ENCODE peak calls at places on chromosome 13, in four cellular contexts. One of them, this sample, is unnamed.

GRCh38 chr13:101109005-101109404 is 307.3 kb downstream of the NALCN start:
- DNase-seq in CD8-positive, alpha-beta T cell: no peak
- DNase-seq in right atrium auricular region: no peak
- DNase-seq in brain microvascular endothelial cell: no peak
- DNase-seq in this sample: no peak

GRCh38 chr13:50419896-50420295 is 404.7 kb downstream of the KCNRG start:
- DNase-seq in brain microvascular endothelial cell: no peak
- DNase-seq in right atrium auricular region: peak
- DNase-seq in CD8-positive, alpha-beta T cell: no peak
- DNase-seq in this sample: no peak

GRCh38 chr13:44243198-44243852 is 130.3 kb upstream of the SERP2 start:
- DNase-seq in brain microvascular endothelial cell: peak
- DNase-seq in right atrium auricular region: peak
- DNase-seq in CD8-positive, alpha-beta T cell: no peak
- DNase-seq in this sample: peak

GRCh38 chr13:49533011-49533410 is 37.3 kb downstream of the PHF11 start:
- DNase-seq in CD8-positive, alpha-beta T cell: no peak
- DNase-seq in brain microvascular endothelial cell: no peak
- DNase-seq in right atrium auricular region: no peak
- DNase-seq in this sample: no peak

GRCh38 chr13:34926513-34926912 is 15.6 kb upstream of the NBEA start:
- DNase-seq in brain microvascular endothelial cell: peak
- DNase-seq in CD8-positive, alpha-beta T cell: no peak
- DNase-seq in right atrium auricular region: no peak
- DNase-seq in this sample: peak

GRCh38 chr13:61162636-61163035 is 253.0 kb downstream of the PCDH20 start:
- DNase-seq in CD8-positive, alpha-beta T cell: no peak
- DNase-seq in brain microvascular endothelial cell: no peak
- DNase-seq in right atrium auricular region: no peak
- DNase-seq in this sample: no peak

GRCh38 chr13:77985866-77986636 is 67.4 kb upstream of the EDNRB start:
- DNase-seq in right atrium auricular region: no peak
- DNase-seq in CD8-positive, alpha-beta T cell: no peak
- DNase-seq in brain microvascular endothelial cell: no peak
- DNase-seq in this sample: no peak

GRCh38 chr13:76775031-76775740 is 111.0 kb downstream of the KCTD12 start:
- DNase-seq in right atrium auricular region: no peak
- DNase-seq in brain microvascular endothelial cell: no peak
- DNase-seq in CD8-positive, alpha-beta T cell: no peak
- DNase-seq in this sample: no peak

GRCh38 chr13:96011291-96011875 is 41.8 kb downstream of the UGGT2 start:
- DNase-seq in CD8-positive, alpha-beta T cell: no peak
- DNase-seq in right atrium auricular region: no peak
- DNase-seq in brain microvascular endothelial cell: no peak
- DNase-seq in this sample: no peak

GRCh38 chr13:107233541-107233940 is 665.6 kb upstream of the ARGLU1 start:
- DNase-seq in CD8-positive, alpha-beta T cell: no peak
- DNase-seq in right atrium auricular region: no peak
- DNase-seq in brain microvascular endothelial cell: no peak
- DNase-seq in this sample: no peak

GRCh38 chr13:26658491-26658890 is 101.0 kb downstream of the WASF3 start:
- DNase-seq in right atrium auricular region: no peak
- DNase-seq in brain microvascular endothelial cell: no peak
- DNase-seq in CD8-positive, alpha-beta T cell: no peak
- DNase-seq in this sample: no peak

GRCh38 chr13:27450921-27451461 is 627 bp upstream of the MTIF3 start:
- DNase-seq in CD8-positive, alpha-beta T cell: no peak
- DNase-seq in brain microvascular endothelial cell: peak
- DNase-seq in right atrium auricular region: no peak
- DNase-seq in this sample: peak

GRCh38 chr13:42525035-42525504 is 48.9 kb upstream of the TNFSF11 start:
- DNase-seq in CD8-positive, alpha-beta T cell: no peak
- DNase-seq in brain microvascular endothelial cell: peak
- DNase-seq in right atrium auricular region: no peak
- DNase-seq in this sample: peak

GRCh38 chr13:112836940-112837339 is 132.1 kb upstream of the MCF2L start:
- DNase-seq in CD8-positive, alpha-beta T cell: no peak
- DNase-seq in right atrium auricular region: no peak
- DNase-seq in brain microvascular endothelial cell: no peak
- DNase-seq in this sample: no peak
- TF ChIP-seq CTCF in CD8-positive, alpha-beta T cell: no peak
- TF ChIP-seq CTCF in right atrium auricular region: no peak
- TF ChIP-seq CTCF in brain microvascular endothelial cell: no peak
- TF ChIP-seq CTCF in this sample: no peak

GRCh38 chr13:33251131-33251629 is 34.4 kb downstream of the STARD13 start:
- DNase-seq in CD8-positive, alpha-beta T cell: no peak
- DNase-seq in brain microvascular endothelial cell: peak
- DNase-seq in right atrium auricular region: no peak
- DNase-seq in this sample: peak
- H3K4me3 ChIP-seq in CD8-positive, alpha-beta T cell: no peak
- H3K4me3 ChIP-seq in brain microvascular endothelial cell: no peak
- H3K4me3 ChIP-seq in right atrium auricular region: no peak
- H3K4me3 ChIP-seq in this sample: no peak

GRCh38 chr13:85816413-85816812 is 17.2 kb upstream of the SLITRK6 start:
- DNase-seq in right atrium auricular region: no peak
- DNase-seq in CD8-positive, alpha-beta T cell: no peak
- DNase-seq in brain microvascular endothelial cell: no peak
- DNase-seq in this sample: no peak
- TF ChIP-seq CTCF in right atrium auricular region: no peak
- TF ChIP-seq CTCF in CD8-positive, alpha-beta T cell: no peak
- TF ChIP-seq CTCF in brain microvascular endothelial cell: no peak
- TF ChIP-seq CTCF in this sample: no peak

GRCh38 chr13:99278199-99278598 is 20.0 kb upstream of the GPR18 start:
- DNase-seq in right atrium auricular region: no peak
- DNase-seq in CD8-positive, alpha-beta T cell: no peak
- DNase-seq in brain microvascular endothelial cell: no peak
- DNase-seq in this sample: no peak
- H3K4me3 ChIP-seq in right atrium auricular region: no peak
- H3K4me3 ChIP-seq in CD8-positive, alpha-beta T cell: no peak
- H3K4me3 ChIP-seq in brain microvascular endothelial cell: no peak
- H3K4me3 ChIP-seq in this sample: no peak

GRCh38 chr13:113796948-113797676 is 38.1 kb downstream of the TMEM255B start:
- DNase-seq in right atrium auricular region: no peak
- DNase-seq in brain microvascular endothelial cell: no peak
- DNase-seq in CD8-positive, alpha-beta T cell: no peak
- DNase-seq in this sample: no peak
- TF ChIP-seq CTCF in right atrium auricular region: no peak
- TF ChIP-seq CTCF in brain microvascular endothelial cell: no peak
- TF ChIP-seq CTCF in CD8-positive, alpha-beta T cell: no peak
- TF ChIP-seq CTCF in this sample: no peak

GRCh38 chr13:99431927-99432636 is 69.2 kb upstream of the TM9SF2 start:
- DNase-seq in brain microvascular endothelial cell: no peak
- DNase-seq in CD8-positive, alpha-beta T cell: no peak
- DNase-seq in right atrium auricular region: no peak
- DNase-seq in this sample: no peak
- H3K4me3 ChIP-seq in brain microvascular endothelial cell: no peak
- H3K4me3 ChIP-seq in CD8-positive, alpha-beta T cell: peak
- H3K4me3 ChIP-seq in right atrium auricular region: no peak
- H3K4me3 ChIP-seq in this sample: no peak

DNA sequence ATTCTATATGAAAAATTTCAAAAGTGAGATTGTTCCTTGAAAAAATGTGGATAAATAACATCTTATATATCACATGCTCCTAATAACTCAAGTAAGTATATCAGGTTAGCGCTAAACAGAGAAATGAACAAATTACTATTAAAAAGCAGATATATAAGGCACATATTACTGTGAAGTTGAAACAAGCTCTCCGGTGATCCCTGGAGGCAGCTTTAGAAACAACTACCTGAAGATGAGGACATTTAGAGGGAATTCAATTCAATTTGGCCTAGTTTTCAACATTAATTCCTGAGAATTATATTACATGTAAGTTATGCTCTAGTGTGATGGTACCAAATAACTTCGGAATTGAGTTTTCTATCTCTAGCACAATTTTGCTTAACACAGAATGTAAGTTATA is 1373.6 kb upstream of the SPRY2 start:
- DNase-seq in brain microvascular endothelial cell: no peak
- DNase-seq in CD8-positive, alpha-beta T cell: no peak
- DNase-seq in right atrium auricular region: no peak
- DNase-seq in this sample: no peak
- TF ChIP-seq CTCF in brain microvascular endothelial cell: no peak
- TF ChIP-seq CTCF in CD8-positive, alpha-beta T cell: no peak
- TF ChIP-seq CTCF in right atrium auricular region: no peak
- TF ChIP-seq CTCF in this sample: peak

GRCh38 chr13:111066544-111066943 is 48.6 kb upstream of the ARHGEF7 start:
- DNase-seq in right atrium auricular region: peak
- DNase-seq in brain microvascular endothelial cell: no peak
- DNase-seq in CD8-positive, alpha-beta T cell: no peak
- DNase-seq in this sample: no peak
- H3K4me3 ChIP-seq in right atrium auricular region: no peak
- H3K4me3 ChIP-seq in brain microvascular endothelial cell: no peak
- H3K4me3 ChIP-seq in CD8-positive, alpha-beta T cell: no peak
- H3K4me3 ChIP-seq in this sample: no peak

This sample was measured in kidney epithelial cell.